ENCODE peak calls at places on chromosomes 13 and 19, in nine cellular contexts. One of them, this sample, is unnamed.

GRCh38 chr19:3857449-3858003 is 11.3 kb downstream of the ZFR2 start:
- DNase-seq in activated CD4-positive, alpha-beta T cell treated with anti-CD3 and anti-CD28 coated beads for 24 hours: no peak
- DNase-seq in stimulated activated CD4-positive, alpha-beta T cell treated with anti-CD3 and anti-CD28 coated beads, Interleukin-1b, Interleukin-23, amount 100 ng/mL, for 24 hours: no peak
- DNase-seq in NB4: no peak
- DNase-seq in occipital lobe: no peak
- DNase-seq in nucleus accumbens: no peak
- DNase-seq in Daoy: no peak
- DNase-seq in T1000: no peak
- DNase-seq in activated T-cell treated with anti-CD3 and anti-CD28 coated beads, Interleukin-2, amount 50 U/mL, for 4 hours: no peak
- DNase-seq in this sample: no peak

GRCh38 chr13:86881390-86881789 is 789.8 kb upstream of the SLITRK5 start:
- DNase-seq in T1000: no peak
- DNase-seq in Daoy: no peak
- DNase-seq in nucleus accumbens: no peak
- DNase-seq in activated T-cell treated with anti-CD3 and anti-CD28 coated beads, Interleukin-2, amount 50 U/mL, for 4 hours: no peak
- DNase-seq in stimulated activated CD4-positive, alpha-beta T cell treated with anti-CD3 and anti-CD28 coated beads, Interleukin-1b, Interleukin-23, amount 100 ng/mL, for 24 hours: no peak
- DNase-seq in NB4: no peak
- DNase-seq in occipital lobe: no peak
- DNase-seq in activated CD4-positive, alpha-beta T cell treated with anti-CD3 and anti-CD28 coated beads for 24 hours: no peak
- DNase-seq in this sample: no peak

GRCh38 chr13:39893808-39894207 is 238.3 kb downstream of the COG6 start:
- DNase-seq in activated CD4-positive, alpha-beta T cell treated with anti-CD3 and anti-CD28 coated beads for 24 hours: no peak
- DNase-seq in NB4: no peak
- DNase-seq in T1000: no peak
- DNase-seq in nucleus accumbens: no peak
- DNase-seq in occipital lobe: no peak
- DNase-seq in Daoy: no peak
- DNase-seq in stimulated activated CD4-positive, alpha-beta T cell treated with anti-CD3 and anti-CD28 coated beads, Interleukin-1b, Interleukin-23, amount 100 ng/mL, for 24 hours: no peak
- DNase-seq in activated T-cell treated with anti-CD3 and anti-CD28 coated beads, Interleukin-2, amount 50 U/mL, for 4 hours: no peak
- DNase-seq in this sample: no peak

GRCh38 chr19:14577885-14578427 is 4.9 kb upstream of the CLEC17A start:
- DNase-seq in activated T-cell treated with anti-CD3 and anti-CD28 coated beads, Interleukin-2, amount 50 U/mL, for 4 hours: no peak
- DNase-seq in nucleus accumbens: no peak
- DNase-seq in Daoy: no peak
- DNase-seq in stimulated activated CD4-positive, alpha-beta T cell treated with anti-CD3 and anti-CD28 coated beads, Interleukin-1b, Interleukin-23, amount 100 ng/mL, for 24 hours: no peak
- DNase-seq in activated CD4-positive, alpha-beta T cell treated with anti-CD3 and anti-CD28 coated beads for 24 hours: no peak
- DNase-seq in NB4: peak; percentile 54
- DNase-seq in occipital lobe: no peak
- DNase-seq in T1000: no peak
- DNase-seq in this sample: no peak

GRCh38 chr19:46840157-46840942 is 10.3 kb downstream of the AP2S1 start:
- DNase-seq in T1000: no peak
- DNase-seq in NB4: peak; percentile 92
- DNase-seq in nucleus accumbens: no peak
- DNase-seq in stimulated activated CD4-positive, alpha-beta T cell treated with anti-CD3 and anti-CD28 coated beads, Interleukin-1b, Interleukin-23, amount 100 ng/mL, for 24 hours: no peak
- DNase-seq in activated CD4-positive, alpha-beta T cell treated with anti-CD3 and anti-CD28 coated beads for 24 hours: no peak
- DNase-seq in occipital lobe: no peak
- DNase-seq in activated T-cell treated with anti-CD3 and anti-CD28 coated beads, Interleukin-2, amount 50 U/mL, for 4 hours: peak; percentile 46
- DNase-seq in Daoy: peak; percentile 71
- DNase-seq in this sample: no peak

GRCh38 chr13:95564948-95565347 is 12.4 kb downstream of the CLDN10 start:
- DNase-seq in stimulated activated CD4-positive, alpha-beta T cell treated with anti-CD3 and anti-CD28 coated beads, Interleukin-1b, Interleukin-23, amount 100 ng/mL, for 24 hours: no peak
- DNase-seq in T1000: no peak
- DNase-seq in nucleus accumbens: no peak
- DNase-seq in activated T-cell treated with anti-CD3 and anti-CD28 coated beads, Interleukin-2, amount 50 U/mL, for 4 hours: no peak
- DNase-seq in Daoy: peak; percentile 21
- DNase-seq in occipital lobe: no peak
- DNase-seq in NB4: peak; percentile 58
- DNase-seq in activated CD4-positive, alpha-beta T cell treated with anti-CD3 and anti-CD28 coated beads for 24 hours: no peak
- DNase-seq in this sample: no peak

GRCh38 chr13:73835138-73835721 is 299.0 kb downstream of the KLF12 start:
- DNase-seq in Daoy: peak; percentile 5
- DNase-seq in activated T-cell treated with anti-CD3 and anti-CD28 coated beads, Interleukin-2, amount 50 U/mL, for 4 hours: no peak
- DNase-seq in T1000: no peak
- DNase-seq in activated CD4-positive, alpha-beta T cell treated with anti-CD3 and anti-CD28 coated beads for 24 hours: no peak
- DNase-seq in stimulated activated CD4-positive, alpha-beta T cell treated with anti-CD3 and anti-CD28 coated beads, Interleukin-1b, Interleukin-23, amount 100 ng/mL, for 24 hours: no peak
- DNase-seq in occipital lobe: no peak
- DNase-seq in NB4: peak; percentile 40
- DNase-seq in nucleus accumbens: no peak
- DNase-seq in this sample: no peak

GRCh38 chr13:31880849-31881494 is 141.6 kb downstream of the RXFP2 start:
- DNase-seq in NB4: no peak
- DNase-seq in Daoy: no peak
- DNase-seq in occipital lobe: no peak
- DNase-seq in stimulated activated CD4-positive, alpha-beta T cell treated with anti-CD3 and anti-CD28 coated beads, Interleukin-1b, Interleukin-23, amount 100 ng/mL, for 24 hours: no peak
- DNase-seq in T1000: no peak
- DNase-seq in activated CD4-positive, alpha-beta T cell treated with anti-CD3 and anti-CD28 coated beads for 24 hours: no peak
- DNase-seq in activated T-cell treated with anti-CD3 and anti-CD28 coated beads, Interleukin-2, amount 50 U/mL, for 4 hours: no peak
- DNase-seq in nucleus accumbens: no peak
- DNase-seq in this sample: no peak

GRCh38 chr13:72839831-72840426 is 58.0 kb downstream of the PIBF1 start:
- DNase-seq in activated T-cell treated with anti-CD3 and anti-CD28 coated beads, Interleukin-2, amount 50 U/mL, for 4 hours: peak; percentile 8
- DNase-seq in Daoy: peak; percentile 9
- DNase-seq in T1000: no peak
- DNase-seq in occipital lobe: no peak
- DNase-seq in nucleus accumbens: no peak
- DNase-seq in NB4: peak; percentile 52
- DNase-seq in activated CD4-positive, alpha-beta T cell treated with anti-CD3 and anti-CD28 coated beads for 24 hours: no peak
- DNase-seq in stimulated activated CD4-positive, alpha-beta T cell treated with anti-CD3 and anti-CD28 coated beads, Interleukin-1b, Interleukin-23, amount 100 ng/mL, for 24 hours: peak; percentile 7
- DNase-seq in this sample: no peak

GRCh38 chr19:3234800-3235199 is 10.3 kb downstream of the CELF5 start:
- DNase-seq in nucleus accumbens: no peak
- DNase-seq in NB4: no peak
- DNase-seq in T1000: no peak
- DNase-seq in occipital lobe: no peak
- DNase-seq in activated CD4-positive, alpha-beta T cell treated with anti-CD3 and anti-CD28 coated beads for 24 hours: no peak
- DNase-seq in Daoy: peak; percentile 32
- DNase-seq in stimulated activated CD4-positive, alpha-beta T cell treated with anti-CD3 and anti-CD28 coated beads, Interleukin-1b, Interleukin-23, amount 100 ng/mL, for 24 hours: no peak
- DNase-seq in activated T-cell treated with anti-CD3 and anti-CD28 coated beads, Interleukin-2, amount 50 U/mL, for 4 hours: no peak
- DNase-seq in this sample: no peak

GRCh38 chr13:110495881-110496280 is 65.6 kb downstream of the RAB20 start:
- DNase-seq in nucleus accumbens: no peak
- DNase-seq in Daoy: no peak
- DNase-seq in activated CD4-positive, alpha-beta T cell treated with anti-CD3 and anti-CD28 coated beads for 24 hours: no peak
- DNase-seq in occipital lobe: no peak
- DNase-seq in NB4: no peak
- DNase-seq in stimulated activated CD4-positive, alpha-beta T cell treated with anti-CD3 and anti-CD28 coated beads, Interleukin-1b, Interleukin-23, amount 100 ng/mL, for 24 hours: no peak
- DNase-seq in T1000: no peak
- DNase-seq in activated T-cell treated with anti-CD3 and anti-CD28 coated beads, Interleukin-2, amount 50 U/mL, for 4 hours: no peak
- DNase-seq in this sample: no peak

GRCh38 chr19:44903602-44904425 is 1.8 kb upstream of the APOE start:
- DNase-seq in activated T-cell treated with anti-CD3 and anti-CD28 coated beads, Interleukin-2, amount 50 U/mL, for 4 hours: peak; percentile 74
- DNase-seq in activated CD4-positive, alpha-beta T cell treated with anti-CD3 and anti-CD28 coated beads for 24 hours: peak; percentile 71
- DNase-seq in stimulated activated CD4-positive, alpha-beta T cell treated with anti-CD3 and anti-CD28 coated beads, Interleukin-1b, Interleukin-23, amount 100 ng/mL, for 24 hours: peak; percentile 53
- DNase-seq in occipital lobe: no peak
- DNase-seq in Daoy: peak; percentile 70
- DNase-seq in NB4: peak; percentile 74
- DNase-seq in nucleus accumbens: peak; percentile 27
- DNase-seq in T1000: peak; percentile 46
- DNase-seq in this sample: peak; percentile 85

GRCh38 chr13:33204130-33204927 is 81.2 kb downstream of the STARD13 start:
- DNase-seq in T1000: no peak
- DNase-seq in Daoy: peak; percentile 68
- DNase-seq in occipital lobe: no peak
- DNase-seq in nucleus accumbens: no peak
- DNase-seq in activated CD4-positive, alpha-beta T cell treated with anti-CD3 and anti-CD28 coated beads for 24 hours: no peak
- DNase-seq in activated T-cell treated with anti-CD3 and anti-CD28 coated beads, Interleukin-2, amount 50 U/mL, for 4 hours: no peak
- DNase-seq in stimulated activated CD4-positive, alpha-beta T cell treated with anti-CD3 and anti-CD28 coated beads, Interleukin-1b, Interleukin-23, amount 100 ng/mL, for 24 hours: no peak
- DNase-seq in NB4: no peak
- DNase-seq in this sample: no peak